ENCODE peak calls at places on chromosomes 6 and 20, in four cellular contexts. Z is NCI-H187, C is HuH-7.5, J is heart right ventricle. S is an unnamed sample.

GRCh38 chr6:158911746-158912158 is 88.2 kb downstream of the RSPH3 start:
- DNase-seq in Z (no peak), J (no peak), C (no peak), S (no peak)

GRCh38 chr20:45016089-45016641 is 49.9 kb downstream of the STK4 start:
- DNase-seq in Z (no peak), J (no peak), C (no peak), S (no peak)

GRCh38 chr6:98971303-98971702 is 23.6 kb upstream of the FBXL4 start:
- DNase-seq in C (no peak), Z (no peak), J (no peak), S (no peak)

GRCh38 chr6:8536122-8536521 is 100.8 kb upstream of the SLC35B3 start:
- DNase-seq in C (no peak), J (no peak), Z (no peak), S (no peak)

GRCh38 chr6:33719326-33719987 is 8.0 kb upstream of the UQCC2 start:
- DNase-seq in Z (peak; percentile 73), J (no peak), C (no peak), S (no peak)

GRCh38 chr20:1185316-1185741 is 548 bp upstream of the TMEM74B start:
- DNase-seq in J (no peak), Z (no peak), C (peak; percentile 42), S (no peak)

GRCh38 chr20:30811896-30812671 is 445.4 kb upstream of the DEFB115 start:
- DNase-seq in C (peak; percentile 73), J (no peak), Z (no peak), S (peak; percentile 50)

GRCh38 chr6:143027058-143027457 is 33.6 kb upstream of the AIG1 start:
- DNase-seq in Z (no peak), C (no peak), J (peak; percentile 26), S (peak; percentile 51)

GRCh38 chr6:38739532-38739931 is 24.4 kb downstream of the DNAH8 start:
- DNase-seq in C (no peak), Z (no peak), J (no peak), S (no peak)

S was measured in right lobe of liver.